ENCODE peak calls at places on chromosomes 12 and 14, in four cellular contexts. One of them, this sample, is unnamed.

GRCh38 chr14:24064091-24064795 is 7.1 kb upstream of the CPNE6 start:
- DNase-seq in NCI-H1694: no peak
- DNase-seq in body of pancreas: no peak
- DNase-seq in dorsolateral prefrontal cortex: no peak
- DNase-seq in this sample: no peak

GRCh38 chr14:32366995-32367394 is 37.9 kb downstream of the AKAP6 start:
- DNase-seq in NCI-H1694: no peak
- DNase-seq in body of pancreas: no peak
- DNase-seq in dorsolateral prefrontal cortex: no peak
- DNase-seq in this sample: no peak

GRCh38 chr14:22791302-22791701 is 23.9 kb downstream of the SLC7A7 start:
- DNase-seq in NCI-H1694: no peak
- DNase-seq in body of pancreas: no peak
- DNase-seq in dorsolateral prefrontal cortex: no peak
- DNase-seq in this sample: no peak

GRCh38 chr12:16605666-16606116 is 271 bp downstream of the LMO3 start:
- DNase-seq in NCI-H1694: peak
- DNase-seq in body of pancreas: peak
- DNase-seq in dorsolateral prefrontal cortex: no peak
- DNase-seq in this sample: no peak

GRCh38 chr12:89971880-89972279 is 263.2 kb upstream of the ATP2B1 start:
- DNase-seq in NCI-H1694: no peak
- DNase-seq in body of pancreas: no peak
- DNase-seq in dorsolateral prefrontal cortex: no peak
- DNase-seq in this sample: no peak

GRCh38 chr14:93318927-93319326 is 13.9 kb downstream of the BTBD7 start:
- DNase-seq in NCI-H1694: no peak
- DNase-seq in body of pancreas: no peak
- DNase-seq in dorsolateral prefrontal cortex: no peak
- DNase-seq in this sample: no peak

GRCh38 chr12:102390068-102390467 is 90.3 kb downstream of the IGF1 start:
- DNase-seq in NCI-H1694: no peak
- DNase-seq in body of pancreas: no peak
- DNase-seq in dorsolateral prefrontal cortex: no peak
- DNase-seq in this sample: no peak

GRCh38 chr14:35337557-35338255 is 45.5 kb downstream of the PSMA6 start:
- DNase-seq in NCI-H1694: no peak
- DNase-seq in body of pancreas: no peak
- DNase-seq in dorsolateral prefrontal cortex: no peak
- DNase-seq in this sample: no peak

GRCh38 chr12:6927999-6928702 is 392 bp downstream of the ATN1 start:
- DNase-seq in NCI-H1694: no peak
- DNase-seq in body of pancreas: no peak
- DNase-seq in dorsolateral prefrontal cortex: no peak
- DNase-seq in this sample: no peak

GRCh38 chr14:31401369-31401932 is 18.9 kb downstream of the HEATR5A start:
- DNase-seq in NCI-H1694: no peak
- DNase-seq in body of pancreas: no peak
- DNase-seq in dorsolateral prefrontal cortex: no peak
- DNase-seq in this sample: no peak

This sample was measured in Calu3.